ENCODE peak calls at places on chromosomes 2 and 18, in four cellular contexts. B, D, T and A are unnamed samples.

GRCh38 chr2:74304332-74305148 is 38.7 kb downstream of the SLC4A5 start:
- DNase-seq in B (no peak), D (no peak), T (no peak), A (no peak)

GRCh38 chr18:10207682-10208081 is 246.8 kb upstream of the APCDD1 start:
- DNase-seq in T (no peak), B (no peak), D (no peak), A (no peak)

GRCh38 chr18:46815661-46816060 is 58.8 kb upstream of the ST8SIA5 start:
- DNase-seq in T (no peak), D (no peak), B (no peak), A (no peak)

GRCh38 chr2:170235860-170236638 is 58.1 kb downstream of the MYO3B start:
- DNase-seq in B (no peak), T (no peak), D (no peak), A (no peak)

GRCh38 chr2:1586946-1587840 is 157.1 kb downstream of the PXDN start:
- DNase-seq in B (no peak), D (peak; percentile 77), T (no peak), A (no peak)

GRCh38 chr2:45072064-45072861 is 63.0 kb upstream of the SIX2 start:
- DNase-seq in T (no peak), D (no peak), B (no peak), A (no peak)

GRCh38 chr2:139790807-139791206 is 1010.6 kb upstream of the NXPH2 start:
- DNase-seq in T (no peak), B (no peak), D (no peak), A (no peak)

GRCh38 chr18:58567453-58568196 is 61.3 kb downstream of the ALPK2 start:
- DNase-seq in T (peak; percentile 87), D (no peak), B (no peak), A (peak; percentile 73)

GRCh38 chr2:167196461-167197252 is 308.4 kb downstream of the XIRP2 start:
- DNase-seq in D (no peak), B (peak; percentile 25), T (no peak), A (peak; percentile 52)

GRCh38 chr2:241443486-241444223 is 64.7 kb downstream of the STK25 start:
- DNase-seq in B (peak; percentile 54), T (no peak), D (no peak), A (no peak)

GRCh38 chr2:39673018-39673417 is 7.3 kb downstream of the TMEM178A start:
- DNase-seq in T (no peak), B (no peak), D (no peak), A (no peak)

GRCh38 chr2:54665436-54665856 is 58.0 kb upstream of the EML6 start:
- DNase-seq in B (peak; percentile 54), T (no peak), D (no peak), A (no peak)

GRCh38 chr18:34292594-34292993 is 67.9 kb upstream of the NOL4 start:
- DNase-seq in D (no peak), T (no peak), B (no peak), A (no peak)

GRCh38 chr18:12933323-12933722 is 14.5 kb upstream of the SEH1L start:
- DNase-seq in D (no peak), T (no peak), B (no peak), A (no peak)

GRCh38 chr2:68244456-68244855 is 7.9 kb downstream of the PPP3R1 start:
- DNase-seq in B (no peak), T (no peak), D (no peak), A (no peak)

GRCh38 chr18:13375302-13376255 is 157.0 kb downstream of the LDLRAD4 start:
- DNase-seq in T (peak; percentile 81), D (no peak), B (no peak), A (peak; percentile 12)

GRCh38 chr2:232485757-232486557 is 1.7 kb downstream of the ECEL1 start:
- DNase-seq in T (no peak), D (peak; percentile 61), B (no peak), A (no peak)

GRCh38 chr2:85712849-85713612 is 18.9 kb downstream of the GNLY start:
- DNase-seq in D (peak; percentile 95), T (no peak), B (no peak), A (peak; percentile 96)

GRCh38 chr2:150811259-150811912 is 323.9 kb upstream of the RND3 start:
- DNase-seq in T (no peak), B (no peak), D (no peak), A (no peak)

GRCh38 chr2:241242306-241242705 is 53.8 kb downstream of the ANO7 start:
- DNase-seq in D (peak; percentile 43), T (no peak), B (no peak), A (no peak)

GRCh38 chr2:10439185-10439879 is 8.8 kb downstream of the ODC1 start:
- DNase-seq in B (no peak), D (no peak), T (no peak), A (no peak)

GRCh38 chr18:37445368-37445767 is 120.2 kb downstream of the CELF4 start:
- DNase-seq in T (no peak), B (no peak), D (no peak), A (no peak)

GRCh38 chr2:143939976-143940375 is 579.9 kb downstream of the ZEB2 start:
- DNase-seq in D (no peak), B (no peak), T (no peak), A (no peak)

GRCh38 chr2:134718095-134718955 is 475 bp downstream of the TMEM163 start:
- DNase-seq in T (no peak), D (peak; percentile 78), B (no peak), A (no peak)

GRCh38 chr2:42840141-42840540 is 47.8 kb upstream of the HAAO start:
- DNase-seq in T (no peak), B (no peak), D (peak; percentile 12), A (no peak)

GRCh38 chr2:42913280-42913878 is 121.0 kb upstream of the HAAO start:
- DNase-seq in D (no peak), B (no peak), T (no peak), A (no peak)

GRCh38 chr2:85538507-85539360 is at the start of gene MAT2A:
- DNase-seq in T (peak; percentile 85), D (peak; percentile 98), B (peak; percentile 94), A (peak; percentile 95)

GRCh38 chr2:66569321-66569851 is 134.5 kb downstream of the MEIS1 start:
- DNase-seq in D (no peak), T (no peak), B (no peak), A (no peak)

GRCh38 chr2:235303499-235304291 is 190.1 kb upstream of the AGAP1 start:
- DNase-seq in D (no peak), T (no peak), B (no peak), A (no peak)

GRCh38 chr2:37582371-37582770 is 89.1 kb downstream of the CDC42EP3 start:
- DNase-seq in D (no peak), B (no peak), T (no peak), A (no peak)

GRCh38 chr2:231541605-231542509 is 11.6 kb upstream of the NMUR1 start:
- DNase-seq in T (no peak), B (no peak), D (no peak), A (no peak)

GRCh38 chr2:119476301-119477117 is 44.9 kb downstream of the TMEM37 start:
- DNase-seq in B (peak; percentile 49), T (no peak), D (peak; percentile 79), A (peak; percentile 66)